ENCODE peak calls at places on chromosome 21, in six cellular contexts. I is AG10803; U is thoracic aorta; X is activated CD8-positive, alpha-beta memory T cell treated with anti-CD3 and anti-CD28 coated beads for 1 hour; E is adipocyte; K is NCI-H774. P is an unnamed sample.

GRCh38 chr21:14900611-14901010 is 164.2 kb downstream of the NRIP1 start:
- DNase-seq in I (no peak), U (no peak), X (no peak), E (peak), K (no peak), P (peak)

GRCh38 chr21:28309596-28309995 is 683.1 kb downstream of the LTN1 start:
- DNase-seq in I (no peak), U (no peak), X (no peak), E (no peak), K (no peak), P (no peak)

GRCh38 chr21:42310411-42311001 is 4.7 kb downstream of the TFF3 start:
- DNase-seq in I (no peak), U (no peak), X (no peak), E (no peak), K (no peak), P (no peak)

GRCh38 chr21:29829514-29830255 is 110.1 kb downstream of the GRIK1 start:
- DNase-seq in I (no peak), U (no peak), X (no peak), E (peak), K (no peak), P (no peak)

GRCh38 chr21:38170705-38171682 is 85.8 kb upstream of the KCNJ15 start:
- DNase-seq in I (no peak), U (no peak), X (no peak), E (no peak), K (no peak), P (peak)

GRCh38 chr21:37496972-37497371 is 130.4 kb downstream of the DYRK1A start:
- DNase-seq in I (peak), U (no peak), X (no peak), E (peak), K (no peak), P (peak)

GRCh38 chr21:36160850-36161178 is 4.2 kb downstream of the DOP1B start:
- DNase-seq in I (no peak), U (no peak), X (no peak), E (no peak), K (no peak), P (no peak)

GRCh38 chr21:17925000-17925610 is 105.9 kb upstream of the C21orf91 start:
- DNase-seq in I (peak), U (no peak), X (peak), E (peak), K (peak), P (peak)

GRCh38 chr21:42568834-42569731 is 55.4 kb downstream of the SLC37A1 start:
- DNase-seq in I (no peak), U (no peak), X (no peak), E (no peak), K (peak), P (no peak)

GRCh38 chr21:42840411-42841155 is 38.8 kb downstream of the WDR4 start:
- DNase-seq in I (no peak), U (no peak), X (no peak), E (no peak), K (no peak), P (no peak)

GRCh38 chr21:41947596-41948403 is 6.0 kb downstream of the C2CD2 start:
- DNase-seq in I (peak), U (no peak), X (no peak), E (peak), K (no peak), P (no peak)

GRCh38 chr21:26977741-26978140 is 10.9 kb upstream of the ADAMTS5 start:
- DNase-seq in I (peak), U (no peak), X (no peak), E (peak), K (no peak), P (peak)

GRCh38 chr21:42645211-42646075 is 8.0 kb upstream of the PDE9A start:
- DNase-seq in I (no peak), U (no peak), X (no peak), E (no peak), K (no peak), P (no peak)

P was measured in fibroblast of villous mesenchyme.